ENCODE peak calls at places on chromosome 21, in six cellular contexts. A is stimulated activated CD8-positive, alpha-beta memory T cell treated with anti-CD3 and anti-CD28 coated beads, Interleukin-15, amount 100 ng/mL, for 24 hours; Y is fibroblast of pulmonary artery; J is AG04449; H is activated T-helper 2 cell treated with anti-CD3 and anti-CD28 coated beads, Interferon-gamma antibody, Interleukin-2, Interleukin-4, amounts not matched to agents 10 μg/mL and 5 μg/mL and 100 μg/mL, durations not matched to agents 14 hours and 24 hours and 36 hours; L is PC-3. U is an unnamed sample.

GRCh38 chr21:39141502-39141901 is 41.7 kb downstream of the PSMG1 start:
- DNase-seq in A (no peak), Y (peak), J (no peak), H (no peak), L (no peak), U (no peak)

GRCh38 chr21:37072239-37072987 is 458 bp downstream of the PIGP start:
- DNase-seq in A (no peak), Y (peak), J (no peak), H (no peak), L (peak), U (no peak)

GRCh38 chr21:40011371-40011770 is 144.1 kb downstream of the PCP4 start:
- DNase-seq in A (no peak), Y (no peak), J (no peak), H (no peak), L (no peak), U (no peak)

GRCh38 chr21:34242973-34243372 is 120.8 kb upstream of the KCNE2 start:
- DNase-seq in A (no peak), Y (no peak), J (no peak), H (no peak), L (no peak), U (no peak)

GRCh38 chr21:33078907-33079582 is 9.1 kb downstream of the OLIG1 start:
- DNase-seq in A (no peak), Y (peak), J (peak), H (peak), L (peak), U (peak)

GRCh38 chr21:45029298-45029967 is 44.9 kb upstream of the ADARB1 start:
- DNase-seq in A (no peak), Y (peak), J (no peak), H (no peak), L (no peak), U (no peak)

GRCh38 chr21:33684923-33685560 is 42.7 kb downstream of the ITSN1 start:
- DNase-seq in A (no peak), Y (peak), J (no peak), H (no peak), L (no peak), U (no peak)

GRCh38 chr21:41931041-41931451 is 22.8 kb downstream of the C2CD2 start:
- DNase-seq in A (no peak), Y (peak), J (no peak), H (no peak), L (no peak), U (no peak)

GRCh38 chr21:38843806-38844479 is 38.2 kb downstream of the ETS2 start:
- DNase-seq in A (no peak), Y (peak), J (peak), H (no peak), L (peak), U (peak)

GRCh38 chr21:14591277-14591876 is 45.3 kb upstream of the SAMSN1 start:
- DNase-seq in A (no peak), Y (no peak), J (no peak), H (no peak), L (no peak), U (no peak)

GRCh38 chr21:34965200-34966174 is 83.6 kb downstream of the RUNX1 start:
- DNase-seq in A (no peak), Y (peak), J (no peak), H (no peak), L (peak), U (peak)

GRCh38 chr21:16239659-16240265 is 510.0 kb downstream of the USP25 start:
- DNase-seq in A (no peak), Y (no peak), J (no peak), H (no peak), L (peak), U (no peak)

GRCh38 chr21:37368536-37369279 is 2.1 kb downstream of the DYRK1A start:
- DNase-seq in A (no peak), Y (no peak), J (no peak), H (no peak), L (peak), U (no peak)

GRCh38 chr21:35102488-35103407 is 53.6 kb upstream of the RUNX1 start:
- DNase-seq in A (no peak), Y (no peak), J (no peak), H (no peak), L (no peak), U (no peak)

GRCh38 chr21:39085843-39086415 is 97.3 kb downstream of the PSMG1 start:
- DNase-seq in A (no peak), Y (no peak), J (no peak), H (no peak), L (no peak), U (no peak)

GRCh38 chr21:38913120-38913975 is 107.6 kb downstream of the ETS2 start:
- DNase-seq in A (no peak), Y (peak), J (no peak), H (no peak), L (peak), U (no peak)

GRCh38 chr21:39348355-39349210 is at the start of gene HMGN1:
- DNase-seq in A (peak), Y (peak), J (no peak), H (peak), L (peak), U (no peak)

GRCh38 chr21:33886316-33886715 is 29.3 kb downstream of the ATP5PO start:
- DNase-seq in A (no peak), Y (no peak), J (no peak), H (no peak), L (no peak), U (no peak)

GRCh38 chr21:35925497-35925896 is 134.8 kb downstream of the SETD4 start:
- DNase-seq in A (no peak), Y (peak), J (no peak), H (no peak), L (peak), U (no peak)

GRCh38 chr21:38306833-38307232 is 50.0 kb downstream of the KCNJ15 start:
- DNase-seq in A (no peak), Y (peak), J (peak), H (no peak), L (no peak), U (peak)

GRCh38 chr21:45637883-45638282 is 5.6 kb upstream of the PCBP3 start:
- DNase-seq in A (no peak), Y (no peak), J (no peak), H (no peak), L (no peak), U (no peak)

GRCh38 chr21:39451332-39452206 is at the start of gene SH3BGR:
- DNase-seq in A (no peak), Y (peak), J (no peak), H (no peak), L (peak), U (no peak)